ENCODE peak calls at places on chromosome 6, in six cellular contexts. One of them, this sample, is unnamed.

GRCh38 chr6:166625356-166625755 is 1.7 kb downstream of the RPS6KA2 start:
- DNase-seq in pancreas: no peak
- DNase-seq in cardiac muscle cell: no peak
- DNase-seq in SJSA1: no peak
- DNase-seq in lower lobe of right lung: no peak
- DNase-seq in endothelial cell of umbilical vein: peak; percentile 65
- DNase-seq in this sample: no peak

GRCh38 chr6:139037490-139037889 is 8.9 kb downstream of the ABRACL start:
- DNase-seq in endothelial cell of umbilical vein: peak; percentile 63
- DNase-seq in SJSA1: no peak
- DNase-seq in cardiac muscle cell: no peak
- DNase-seq in pancreas: no peak
- DNase-seq in lower lobe of right lung: no peak
- DNase-seq in this sample: no peak

GRCh38 chr6:130697661-130698535 is 129.3 kb upstream of the SMLR1 start:
- DNase-seq in cardiac muscle cell: peak; percentile 50
- DNase-seq in endothelial cell of umbilical vein: peak; percentile 63
- DNase-seq in lower lobe of right lung: no peak
- DNase-seq in pancreas: no peak
- DNase-seq in SJSA1: peak; percentile 50
- DNase-seq in this sample: no peak

GRCh38 chr6:53805725-53806124 is 10.9 kb downstream of the LRRC1 start:
- DNase-seq in endothelial cell of umbilical vein: no peak
- DNase-seq in pancreas: no peak
- DNase-seq in cardiac muscle cell: no peak
- DNase-seq in SJSA1: no peak
- DNase-seq in lower lobe of right lung: no peak
- DNase-seq in this sample: no peak

GRCh38 chr6:169130111-169130510 is 123.5 kb downstream of the THBS2 start:
- DNase-seq in pancreas: no peak
- DNase-seq in SJSA1: no peak
- DNase-seq in cardiac muscle cell: no peak
- DNase-seq in endothelial cell of umbilical vein: no peak
- DNase-seq in lower lobe of right lung: no peak
- DNase-seq in this sample: no peak

GRCh38 chr6:129882510-129883023 is 21.5 kb upstream of the TMEM244 start:
- DNase-seq in pancreas: no peak
- DNase-seq in cardiac muscle cell: no peak
- DNase-seq in lower lobe of right lung: no peak
- DNase-seq in SJSA1: no peak
- DNase-seq in endothelial cell of umbilical vein: no peak
- DNase-seq in this sample: no peak

GRCh38 chr6:16179970-16180431 is 51.1 kb downstream of the MYLIP start:
- DNase-seq in cardiac muscle cell: no peak
- DNase-seq in endothelial cell of umbilical vein: no peak
- DNase-seq in lower lobe of right lung: no peak
- DNase-seq in pancreas: no peak
- DNase-seq in SJSA1: no peak
- DNase-seq in this sample: no peak

GRCh38 chr6:160146454-160147145 is 25.0 kb downstream of the SLC22A1 start:
- DNase-seq in lower lobe of right lung: no peak
- DNase-seq in SJSA1: peak; percentile 9
- DNase-seq in endothelial cell of umbilical vein: no peak
- DNase-seq in cardiac muscle cell: no peak
- DNase-seq in pancreas: no peak
- DNase-seq in this sample: no peak

GRCh38 chr6:135566311-135567068 is 69.0 kb upstream of the AHI1 start:
- DNase-seq in endothelial cell of umbilical vein: no peak
- DNase-seq in cardiac muscle cell: no peak
- DNase-seq in pancreas: no peak
- DNase-seq in SJSA1: no peak
- DNase-seq in lower lobe of right lung: no peak
- DNase-seq in this sample: no peak

GRCh38 chr6:14925627-14926026 is 320.2 kb upstream of the JARID2 start:
- DNase-seq in SJSA1: no peak
- DNase-seq in pancreas: no peak
- DNase-seq in cardiac muscle cell: no peak
- DNase-seq in endothelial cell of umbilical vein: no peak
- DNase-seq in lower lobe of right lung: no peak
- DNase-seq in this sample: no peak

GRCh38 chr6:31541059-31541657 is 645 bp downstream of the DDX39B start:
- DNase-seq in SJSA1: no peak
- DNase-seq in endothelial cell of umbilical vein: no peak
- DNase-seq in pancreas: no peak
- DNase-seq in cardiac muscle cell: peak; percentile 42
- DNase-seq in lower lobe of right lung: no peak
- DNase-seq in this sample: peak; percentile 84

GRCh38 chr6:4169028-4169789 is 33.8 kb upstream of the ECI2 start:
- DNase-seq in endothelial cell of umbilical vein: no peak
- DNase-seq in SJSA1: no peak
- DNase-seq in lower lobe of right lung: no peak
- DNase-seq in cardiac muscle cell: no peak
- DNase-seq in pancreas: no peak
- DNase-seq in this sample: no peak

GRCh38 chr6:149940673-149940984 is 1.2 kb upstream of the ULBP2 start:
- DNase-seq in pancreas: no peak
- DNase-seq in cardiac muscle cell: no peak
- DNase-seq in endothelial cell of umbilical vein: no peak
- DNase-seq in SJSA1: no peak
- DNase-seq in lower lobe of right lung: no peak
- DNase-seq in this sample: peak; percentile 34

GRCh38 chr6:2245954-2246863 is 804 bp upstream of the GMDS start:
- DNase-seq in cardiac muscle cell: peak; percentile 55
- DNase-seq in SJSA1: no peak
- DNase-seq in endothelial cell of umbilical vein: peak; percentile 76
- DNase-seq in pancreas: peak; percentile 93
- DNase-seq in lower lobe of right lung: peak; percentile 74
- DNase-seq in this sample: peak; percentile 79

GRCh38 chr6:18155273-18155863 is at the start of gene KDM1B:
- DNase-seq in SJSA1: peak; percentile 99
- DNase-seq in lower lobe of right lung: peak; percentile 99
- DNase-seq in cardiac muscle cell: peak; percentile 99
- DNase-seq in endothelial cell of umbilical vein: peak; percentile 98
- DNase-seq in pancreas: peak; percentile 99
- DNase-seq in this sample: no peak

GRCh38 chr6:150211700-150212615 is 69.1 kb downstream of the PPP1R14C start:
- DNase-seq in SJSA1: no peak
- DNase-seq in endothelial cell of umbilical vein: no peak
- DNase-seq in pancreas: no peak
- DNase-seq in cardiac muscle cell: no peak
- DNase-seq in lower lobe of right lung: no peak
- DNase-seq in this sample: no peak

GRCh38 chr6:123402052-123402451 is 234.7 kb downstream of the TRDN start:
- DNase-seq in lower lobe of right lung: no peak
- DNase-seq in cardiac muscle cell: no peak
- DNase-seq in SJSA1: no peak
- DNase-seq in endothelial cell of umbilical vein: no peak
- DNase-seq in pancreas: no peak
- DNase-seq in this sample: no peak

GRCh38 chr6:150418825-150419594 is 50.2 kb downstream of the IYD start:
- DNase-seq in lower lobe of right lung: peak; percentile 78
- DNase-seq in SJSA1: peak; percentile 73
- DNase-seq in cardiac muscle cell: peak; percentile 72
- DNase-seq in pancreas: peak; percentile 53
- DNase-seq in endothelial cell of umbilical vein: peak; percentile 70
- DNase-seq in this sample: peak; percentile 88

GRCh38 chr6:44397424-44398169 is 10.1 kb downstream of the CDC5L start:
- DNase-seq in endothelial cell of umbilical vein: no peak
- DNase-seq in lower lobe of right lung: no peak
- DNase-seq in cardiac muscle cell: no peak
- DNase-seq in pancreas: no peak
- DNase-seq in SJSA1: no peak
- DNase-seq in this sample: no peak

GRCh38 chr6:44399991-44400390 is 12.5 kb downstream of the CDC5L start:
- DNase-seq in pancreas: no peak
- DNase-seq in lower lobe of right lung: no peak
- DNase-seq in endothelial cell of umbilical vein: peak; percentile 74
- DNase-seq in cardiac muscle cell: no peak
- DNase-seq in SJSA1: no peak
- DNase-seq in this sample: no peak

GRCh38 chr6:44400572-44400971 is 13.1 kb downstream of the CDC5L start:
- DNase-seq in cardiac muscle cell: no peak
- DNase-seq in pancreas: no peak
- DNase-seq in lower lobe of right lung: no peak
- DNase-seq in endothelial cell of umbilical vein: no peak
- DNase-seq in SJSA1: no peak
- DNase-seq in this sample: no peak

GRCh38 chr6:44404022-44404714 is 16.7 kb downstream of the CDC5L start:
- DNase-seq in endothelial cell of umbilical vein: no peak
- DNase-seq in lower lobe of right lung: no peak
- DNase-seq in SJSA1: no peak
- DNase-seq in pancreas: no peak
- DNase-seq in cardiac muscle cell: no peak
- DNase-seq in this sample: no peak

DNA sequence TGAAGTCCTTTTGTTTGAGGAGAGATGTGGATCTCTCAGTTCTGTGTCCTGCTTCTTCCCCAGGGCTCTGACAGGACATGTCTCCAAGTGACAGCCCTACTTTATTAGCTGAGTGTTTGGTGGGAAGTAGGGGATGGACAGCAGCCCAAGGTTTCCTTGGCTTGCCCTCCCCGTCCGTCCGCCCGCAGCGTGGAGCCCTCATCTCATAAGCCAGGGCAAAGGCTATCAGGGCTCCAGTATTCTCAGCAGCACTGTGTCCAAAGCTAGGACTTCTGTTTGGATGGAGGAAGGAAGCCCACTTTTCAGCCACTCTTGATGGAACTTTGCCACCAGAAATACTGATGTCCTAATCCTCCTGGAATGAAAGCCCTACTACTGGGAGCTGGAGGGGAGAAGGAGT is 13.6 kb downstream of the CDC5L start:
- DNase-seq in pancreas: no peak
- DNase-seq in lower lobe of right lung: no peak
- DNase-seq in endothelial cell of umbilical vein: no peak
- DNase-seq in cardiac muscle cell: no peak
- DNase-seq in SJSA1: no peak
- DNase-seq in this sample: no peak
- H3K27ac ChIP-seq in pancreas: no peak overlapping the region
- H3K27ac ChIP-seq in lower lobe of right lung: no peak overlapping the region
- H3K27ac ChIP-seq in endothelial cell of umbilical vein: no peak overlapping the region
- H3K27ac ChIP-seq in cardiac muscle cell: peak overlapping the region; percentile 43
- H3K27ac ChIP-seq in SJSA1: no peak overlapping the region
- H3K27ac ChIP-seq in this sample: peak overlapping the region; percentile 10

DNA sequence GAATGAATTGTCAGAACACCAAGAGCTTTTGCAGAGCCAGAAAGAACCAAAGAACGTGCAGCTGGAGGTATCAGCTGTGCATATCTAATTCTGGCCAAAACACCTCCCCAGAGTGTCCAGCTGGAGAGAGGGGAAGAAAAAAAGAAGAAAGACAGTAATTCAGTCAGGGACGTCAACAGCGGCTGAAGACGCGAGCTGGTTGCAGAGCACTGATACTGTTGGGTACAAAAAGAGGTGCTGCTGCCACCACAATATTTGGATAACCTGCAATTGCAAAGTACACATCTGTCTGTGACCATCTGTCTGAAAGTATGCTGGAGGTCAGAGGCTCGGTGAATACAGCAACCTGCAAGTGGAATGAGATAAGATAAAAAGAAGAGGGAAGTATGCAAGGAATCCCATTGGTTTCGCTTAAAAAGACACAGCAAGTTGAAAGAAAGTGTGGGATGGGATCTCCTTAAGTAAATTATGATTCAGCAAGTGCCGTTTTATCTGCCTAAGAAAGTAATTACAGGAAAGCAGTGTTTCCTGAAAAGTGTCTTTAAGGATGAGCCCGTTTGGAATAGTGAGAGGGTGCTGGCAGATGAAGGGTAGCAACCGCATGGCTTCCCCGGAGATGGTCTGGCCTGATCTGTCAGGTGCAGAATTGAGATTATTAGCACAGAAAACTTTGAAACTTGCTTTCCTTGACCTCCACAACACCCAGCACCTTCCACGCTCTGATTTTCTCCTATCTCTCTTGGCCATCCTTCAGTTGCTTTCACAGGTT is 189.9 kb upstream of the PRDM1 start:
- DNase-seq in cardiac muscle cell: no peak
- DNase-seq in SJSA1: no peak
- DNase-seq in pancreas: no peak
- DNase-seq in lower lobe of right lung: no peak
- DNase-seq in endothelial cell of umbilical vein: no peak
- DNase-seq in this sample: no peak
- H3K4me1 ChIP-seq in cardiac muscle cell: peaks cover 10% of the 10 kb centered on the region
- H3K4me1 ChIP-seq in SJSA1: peaks cover 3% of the 10 kb centered on the region
- H3K4me1 ChIP-seq in pancreas: peaks cover 7% of the 10 kb centered on the region
- H3K4me1 ChIP-seq in lower lobe of right lung: no peaks in the 10 kb centered on the region
- H3K4me1 ChIP-seq in endothelial cell of umbilical vein: peaks cover 2% of the 10 kb centered on the region
- H3K4me1 ChIP-seq in this sample: no peaks in the 10 kb centered on the region

GRCh38 chr6:82380566-82381185 is 17.1 kb downstream of the TPBG start:
- DNase-seq in pancreas: no peak
- DNase-seq in endothelial cell of umbilical vein: no peak
- DNase-seq in lower lobe of right lung: no peak
- DNase-seq in cardiac muscle cell: no peak
- DNase-seq in SJSA1: no peak
- DNase-seq in this sample: no peak
- H3K27ac ChIP-seq in pancreas: no peak overlapping the region
- H3K27ac ChIP-seq in endothelial cell of umbilical vein: no peak overlapping the region
- H3K27ac ChIP-seq in lower lobe of right lung: no peak overlapping the region
- H3K27ac ChIP-seq in cardiac muscle cell: no peak overlapping the region
- H3K27ac ChIP-seq in SJSA1: no peak overlapping the region
- H3K27ac ChIP-seq in this sample: no peak overlapping the region

DNA sequence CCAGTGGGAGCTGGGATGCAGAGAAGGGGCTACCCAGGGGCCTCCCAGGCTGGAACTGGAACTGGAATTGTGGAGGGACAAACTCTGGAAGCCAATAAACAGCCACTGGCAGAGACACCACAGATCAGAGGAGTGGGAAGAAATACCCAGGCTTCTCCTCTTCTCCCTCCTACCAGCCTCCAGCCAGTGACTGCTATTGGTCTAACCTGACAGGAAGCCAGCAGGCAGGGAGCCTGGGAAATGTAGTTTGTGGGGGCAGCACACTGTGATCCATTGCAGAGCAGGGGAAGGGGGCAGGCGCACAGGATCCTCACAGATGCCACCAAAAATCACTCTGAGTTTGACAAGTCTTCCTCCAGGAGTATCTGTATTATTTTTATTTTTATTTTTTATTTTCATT is 12.1 kb upstream of the MLN start:
- DNase-seq in pancreas: no peak
- DNase-seq in SJSA1: no peak
- DNase-seq in cardiac muscle cell: peak; percentile 71
- DNase-seq in lower lobe of right lung: peak; percentile 35
- DNase-seq in endothelial cell of umbilical vein: peak; percentile 24
- DNase-seq in this sample: no peak
- H3K4me1 ChIP-seq in pancreas: no peaks in the 10 kb centered on the region
- H3K4me1 ChIP-seq in SJSA1: no peaks in the 10 kb centered on the region
- H3K4me1 ChIP-seq in cardiac muscle cell: no peaks in the 10 kb centered on the region
- H3K4me1 ChIP-seq in lower lobe of right lung: no peaks in the 10 kb centered on the region
- H3K4me1 ChIP-seq in endothelial cell of umbilical vein: no peaks in the 10 kb centered on the region
- H3K4me1 ChIP-seq in this sample: no peaks in the 10 kb centered on the region